ENCODE peak calls at places on chromosomes 4 and X, in five cellular contexts. M, Z, W, A and B are unnamed samples.
A peak's percentile ranks its signal among the peaks of the same experiment; 100 is the strongest.

GRCh38 chr4:140811429-140811828 is 55.2 kb upstream of the TBC1D9 start:
- DNase-seq in M (no peak), Z (no peak), W (no peak), A (no peak), B (no peak)

GRCh38 chrX:108439434-108439883 is at the start of gene COL4A5:
- DNase-seq in M (peak; percentile 49), Z (no peak), W (peak; percentile 71), A (peak; percentile 1), B (peak; percentile 43)

GRCh38 chr4:20318011-20318898 is 66.5 kb downstream of the SLIT2 start:
- DNase-seq in M (no peak), Z (no peak), W (no peak), A (no peak), B (no peak)

GRCh38 chr4:104064650-104065577 is 345.1 kb upstream of the TACR3 start:
- DNase-seq in M (peak; percentile 29), Z (no peak), W (peak; percentile 2), A (peak; percentile 12), B (no peak)

GRCh38 chr4:124203613-124204284 is 508.8 kb downstream of the ANKRD50 start:
- DNase-seq in M (no peak), Z (no peak), W (no peak), A (no peak), B (no peak)

GRCh38 chr4:8745828-8746225 is 125.8 kb downstream of the HMX1 start:
- DNase-seq in M (no peak), Z (no peak), W (no peak), A (no peak), B (no peak)

GRCh38 chrX:33045882-33046281 is 165.5 kb downstream of the DMD start:
- DNase-seq in M (no peak), Z (no peak), W (no peak), A (no peak), B (no peak)

GRCh38 chr4:18689308-18689915 is 667.9 kb upstream of the LCORL start:
- DNase-seq in M (peak; percentile 55), Z (no peak), W (peak; percentile 6), A (peak; percentile 52), B (peak; percentile 65)

GRCh38 chr4:84578540-84579409 is 4.2 kb upstream of the CDS1 start:
- DNase-seq in M (no peak), Z (no peak), W (no peak), A (peak; percentile 41), B (no peak)

GRCh38 chr4:17109126-17109525 is 210.7 kb upstream of the LDB2 start:
- DNase-seq in M (no peak), Z (no peak), W (no peak), A (no peak), B (no peak)

GRCh38 chr4:87213425-87213824 is 7.0 kb downstream of the KLHL8 start:
- DNase-seq in M (no peak), Z (no peak), W (no peak), A (no peak), B (no peak)

GRCh38 chr4:101761405-101761804 is 29.1 kb upstream of the BANK1 start:
- DNase-seq in M (no peak), Z (no peak), W (no peak), A (no peak), B (no peak)

GRCh38 chr4:164946810-164947209 is 30.6 kb downstream of the TRIM61 start:
- DNase-seq in M (no peak), Z (no peak), W (no peak), A (no peak), B (no peak)

GRCh38 chr4:110769578-110769977 is 146.7 kb upstream of the PITX2 start:
- DNase-seq in M (no peak), Z (no peak), W (no peak), A (no peak), B (no peak)

GRCh38 chr4:158020175-158020574 is 152.7 kb downstream of the GASK1B start:
- DNase-seq in M (no peak), Z (no peak), W (peak; percentile 87), A (no peak), B (peak; percentile 90)

GRCh38 chrX:28542791-28543190 is 44.5 kb upstream of the IL1RAPL1 start:
- DNase-seq in M (no peak), Z (no peak), W (no peak), A (no peak), B (no peak)

GRCh38 chr4:20565075-20565721 is 135.1 kb upstream of the PACRGL start:
- DNase-seq in M (no peak), Z (no peak), W (no peak), A (no peak), B (no peak)